ENCODE peak calls at places on chromosomes 16 and 17, in ten cellular contexts. P is skeletal muscle cell; E is choroid plexus epithelial cell; Y is NCI-H2081; J is progenitor cell of endocrine pancreas; K is esophagus muscularis mucosa; T is tibial nerve; Z is NCI-H1436; D is fibroblast of the conjunctiva; R is activated naive CD4-positive, alpha-beta T cell treated with anti-CD3 and anti-CD28 coated beads, Interleukin-2, amount 50 U/mL, for 16 hours. N is an unnamed sample.

GRCh38 chr17:15436399-15437369 is 30.7 kb downstream of the CDRT4 start:
- DNase-seq in D (peak), Z (no peak), T (peak), R (peak), P (no peak), Y (no peak), J (no peak), E (peak), K (no peak), N (peak)

GRCh38 chr16:29306953-29307597 is 99.4 kb downstream of the NPIPB11 start:
- DNase-seq in T (no peak), P (peak), J (no peak), Z (no peak), R (no peak), K (no peak), E (peak), Y (no peak), D (no peak), N (no peak)

GRCh38 chr17:62827722-62828498 is 19.8 kb upstream of the MARCHF10 start:
- DNase-seq in E (peak), Y (no peak), K (peak), Z (no peak), R (no peak), T (no peak), J (no peak), P (no peak), D (no peak), N (no peak)

GRCh38 chr16:57663917-57664661 is 4.0 kb upstream of the ADGRG3 start:
- DNase-seq in Z (no peak), R (no peak), Y (no peak), K (no peak), P (no peak), T (no peak), J (no peak), E (no peak), D (no peak), N (no peak)

GRCh38 chr16:15792563-15792971 is 64.3 kb downstream of the MYH11 start:
- DNase-seq in K (no peak), P (no peak), Z (no peak), J (no peak), E (no peak), R (no peak), D (no peak), Y (no peak), T (no peak), N (no peak)

GRCh38 chr16:84778720-84779119 is 41.1 kb upstream of the CRISPLD2 start:
- DNase-seq in T (no peak), R (no peak), K (no peak), J (no peak), P (no peak), E (no peak), Y (no peak), D (no peak), Z (no peak), N (no peak)

GRCh38 chr16:89103156-89103555 is 9.5 kb downstream of the ACSF3 start:
- DNase-seq in K (no peak), E (no peak), Z (no peak), D (no peak), T (no peak), Y (no peak), J (no peak), P (no peak), R (no peak), N (no peak)

GRCh38 chr16:25501530-25502255 is 190.1 kb upstream of the HS3ST4 start:
- DNase-seq in K (no peak), D (no peak), T (no peak), P (no peak), E (no peak), R (no peak), Y (no peak), Z (no peak), J (no peak), N (peak)

GRCh38 chr17:49748791-49749190 is 15.1 kb downstream of the FAM117A start:
- DNase-seq in Y (no peak), Z (no peak), D (no peak), P (no peak), J (no peak), E (no peak), K (no peak), T (no peak), R (peak), N (no peak)

GRCh38 chr16:75341934-75342811 is 90.7 kb upstream of the BCAR1 start:
- DNase-seq in D (peak), R (no peak), J (no peak), K (no peak), Z (no peak), Y (no peak), E (peak), T (no peak), P (peak), N (no peak)

GRCh38 chr16:3089717-3090592 is 9.1 kb downstream of the ZSCAN10 start:
- DNase-seq in P (no peak), R (no peak), T (no peak), E (no peak), D (no peak), K (no peak), Z (no peak), Y (peak), J (no peak), N (no peak)

GRCh38 chr17:72117748-72118587 is 2.9 kb upstream of the SOX9 start:
- DNase-seq in Y (no peak), R (no peak), J (peak), Z (no peak), E (no peak), D (no peak), P (no peak), K (no peak), T (no peak), N (peak)

GRCh38 chr17:59342681-59343127 is 11.2 kb downstream of the YPEL2 start:
- DNase-seq in E (no peak), Y (no peak), R (peak), K (no peak), D (no peak), Z (no peak), P (no peak), T (no peak), J (no peak), N (no peak)